ENCODE peak calls at places on chromosome 4, in ten cellular contexts. E, X, D, O, A, B, Y, G, T and H are unnamed samples.

GRCh38 chr4:27084685-27085356 is 224.2 kb downstream of the STIM2 start:
- DNase-seq in X (no peak), B (no peak), O (no peak), E (peak; percentile 33), D (peak; percentile 80), Y (peak; percentile 13), G (no peak), T (peak; percentile 57), A (no peak), H (no peak)

GRCh38 chr4:54169176-54169575 is 59.9 kb upstream of the PDGFRA start:
- DNase-seq in D (no peak), G (no peak), T (no peak), B (no peak), X (no peak), Y (no peak), O (no peak), E (no peak), A (no peak), H (no peak)

GRCh38 chr4:38717604-38718003 is 53.6 kb downstream of the KLF3 start:
- DNase-seq in D (no peak), G (no peak), B (no peak), X (no peak), A (no peak), E (no peak), O (no peak), Y (peak; percentile 55), T (no peak), H (no peak)

GRCh38 chr4:2178986-2179385 is 62.9 kb downstream of the HAUS3 start:
- DNase-seq in O (no peak), G (no peak), A (no peak), E (no peak), X (no peak), B (no peak), Y (no peak), D (no peak), T (no peak), H (no peak)

GRCh38 chr4:121943941-121944340 is 7.9 kb downstream of the TRPC3 start:
- DNase-seq in G (no peak), T (no peak), D (no peak), A (no peak), X (no peak), E (no peak), B (no peak), O (no peak), Y (peak; percentile 6), H (no peak)

GRCh38 chr4:86848136-86848535 is 1.0 kb downstream of the SLC10A6 start:
- DNase-seq in G (no peak), D (no peak), B (no peak), A (no peak), Y (peak; percentile 27), T (no peak), E (no peak), X (no peak), O (no peak), H (no peak)

GRCh38 chr4:124427095-124427767 is 285.3 kb downstream of the ANKRD50 start:
- DNase-seq in O (no peak), E (no peak), T (no peak), A (no peak), B (no peak), X (no peak), Y (no peak), G (peak; percentile 65), D (no peak), H (no peak)

GRCh38 chr4:184815046-184815877 is 10.5 kb downstream of the ACSL1 start:
- DNase-seq in Y (peak; percentile 67), O (no peak), T (peak; percentile 87), A (no peak), X (no peak), D (peak; percentile 81), E (peak; percentile 62), G (peak; percentile 85), B (peak; percentile 18), H (no peak)

GRCh38 chr4:173243321-173243720 is 74.7 kb downstream of the GALNT7 start:
- DNase-seq in B (no peak), T (peak; percentile 28), E (no peak), D (no peak), Y (peak; percentile 55), G (no peak), X (no peak), A (no peak), O (no peak), H (no peak)

GRCh38 chr4:126583509-126583908 is 1049.2 kb upstream of the INTU start:
- DNase-seq in T (no peak), G (no peak), O (no peak), A (no peak), E (no peak), B (no peak), Y (no peak), X (no peak), D (no peak), H (no peak)

GRCh38 chr4:80446664-80447063 is 111.1 kb downstream of the CFAP299 start:
- DNase-seq in G (no peak), A (no peak), B (no peak), E (no peak), T (no peak), O (no peak), X (no peak), Y (peak; percentile 11), D (no peak), H (no peak)

GRCh38 chr4:25694466-25694865 is 38.8 kb downstream of the SLC34A2 start:
- DNase-seq in X (no peak), O (no peak), B (no peak), G (no peak), D (no peak), T (no peak), A (no peak), E (no peak), Y (peak; percentile 31), H (no peak)

GRCh38 chr4:168408620-168409019 is 71.7 kb downstream of the DDX60L start:
- DNase-seq in X (no peak), G (peak; percentile 77), D (no peak), E (no peak), B (no peak), A (no peak), T (peak; percentile 41), Y (peak; percentile 83), O (no peak), H (no peak)

GRCh38 chr4:155780773-155781172 is 22.0 kb downstream of the GUCY1B1 start:
- DNase-seq in T (no peak), E (no peak), B (no peak), Y (peak; percentile 9), G (no peak), A (no peak), D (no peak), X (no peak), O (no peak), H (no peak)

GRCh38 chr4:5398056-5398455 is 310.3 kb downstream of the EVC2 start:
- DNase-seq in T (no peak), D (no peak), Y (no peak), E (no peak), X (no peak), O (no peak), B (no peak), A (no peak), G (no peak), H (no peak)

GRCh38 chr4:16516796-16517413 is 290.6 kb upstream of the TAPT1 start:
- DNase-seq in B (no peak), Y (peak; percentile 68), D (no peak), E (peak; percentile 79), T (peak; percentile 8), X (no peak), O (no peak), A (no peak), G (peak; percentile 78), H (no peak)

GRCh38 chr4:2258091-2259035 is 3.5 kb downstream of the MXD4 start:
- DNase-seq in X (no peak), D (peak; percentile 72), O (peak; percentile 28), B (no peak), E (no peak), T (no peak), G (no peak), A (no peak), Y (no peak), H (no peak)

GRCh38 chr4:88022289-88022688 is 14.9 kb downstream of the PKD2 start:
- DNase-seq in X (no peak), O (no peak), T (no peak), D (no peak), G (no peak), Y (no peak), A (no peak), B (no peak), E (no peak), H (no peak)

GRCh38 chr4:10715696-10716095 is 31.1 kb upstream of the CLNK start:
- DNase-seq in D (no peak), O (no peak), A (no peak), G (no peak), X (no peak), E (no peak), Y (no peak), T (no peak), B (no peak), H (no peak)

GRCh38 chr4:138861130-138861529 is 154.5 kb upstream of the NOCT start:
- DNase-seq in A (no peak), X (no peak), G (no peak), T (no peak), D (no peak), O (no peak), B (no peak), E (no peak), Y (no peak), H (no peak)

GRCh38 chr4:80265571-80266266 is 745 bp upstream of the FGF5 start:
- DNase-seq in X (no peak), D (no peak), Y (peak; percentile 59), E (no peak), B (no peak), O (no peak), T (no peak), A (no peak), G (no peak), H (no peak)